ENCODE peak calls at places on chromosomes 12 and 14, in ten cellular contexts. R is HTR-8/SVneo; Y is RWPE1; P is HS-27A; I is CD8-positive, alpha-beta memory T cell; C is NCI-H748 treated with DMSO at 0.1 percent for 48 hours; T is stromal cell of bone marrow; O is AG04450; V is HS-5; S is NCI-H1694. F is an unnamed sample.

GRCh38 chr12:131800594-131801135 is 27.5 kb upstream of the MMP17 start:
- DNase-seq in R (no peak), Y (no peak), P (no peak), I (no peak), C (no peak), T (no peak), O (no peak), V (no peak), S (no peak), F (no peak)

GRCh38 chr12:91316161-91316759 is 133.6 kb upstream of the DCN start:
- DNase-seq in R (no peak), Y (no peak), P (no peak), I (no peak), C (no peak), T (no peak), O (no peak), V (no peak), S (no peak), F (no peak)

GRCh38 chr12:130439250-130439649 is 101.6 kb downstream of the PIWIL1 start:
- DNase-seq in R (no peak), Y (no peak), P (no peak), I (no peak), C (no peak), T (no peak), O (no peak), V (no peak), S (no peak), F (no peak)

GRCh38 chr12:120092531-120093335 is 23.8 kb downstream of the RAB35 start:
- DNase-seq in R (no peak), Y (no peak), P (no peak), I (no peak), C (no peak), T (no peak), O (no peak), V (no peak), S (no peak), F (no peak)

GRCh38 chr14:36442824-36443241 is 77.2 kb downstream of the NKX2-1 start:
- DNase-seq in R (no peak), Y (no peak), P (no peak), I (no peak), C (peak), T (no peak), O (no peak), V (no peak), S (no peak), F (no peak)

GRCh38 chr14:82905762-82906161 is 1372.1 kb upstream of the SEL1L start:
- DNase-seq in R (no peak), Y (no peak), P (no peak), I (no peak), C (no peak), T (no peak), O (no peak), V (no peak), S (no peak), F (peak)

GRCh38 chr12:1879633-1880032 is 38.8 kb downstream of the CACNA2D4 start:
- DNase-seq in R (no peak), Y (no peak), P (no peak), I (no peak), C (no peak), T (no peak), O (no peak), V (no peak), S (no peak), F (no peak)

GRCh38 chr12:124020398-124021024 is 47.5 kb downstream of the ZNF664 start:
- DNase-seq in R (no peak), Y (no peak), P (no peak), I (no peak), C (no peak), T (peak), O (no peak), V (no peak), S (no peak), F (no peak)

GRCh38 chr14:99246536-99247083 is 25.4 kb downstream of the BCL11B start:
- DNase-seq in R (no peak), Y (no peak), P (no peak), I (peak), C (no peak), T (no peak), O (no peak), V (no peak), S (no peak), F (no peak)

GRCh38 chr12:45944771-45945170 is 45.6 kb downstream of the SCAF11 start:
- DNase-seq in R (no peak), Y (no peak), P (no peak), I (no peak), C (no peak), T (peak), O (no peak), V (no peak), S (no peak), F (no peak)

GRCh38 chr14:96096639-96097610 is 57.8 kb downstream of the C14orf132 start:
- DNase-seq in R (no peak), Y (no peak), P (no peak), I (no peak), C (no peak), T (no peak), O (no peak), V (no peak), S (no peak), F (no peak)

GRCh38 chr14:96084796-96085195 is 45.6 kb downstream of the C14orf132 start:
- DNase-seq in R (no peak), Y (no peak), P (no peak), I (no peak), C (no peak), T (no peak), O (no peak), V (no peak), S (no peak), F (no peak)

GRCh38 chr12:85923767-85924331 is 49.8 kb downstream of the NTS start:
- DNase-seq in R (peak), Y (peak), P (peak), I (no peak), C (peak), T (peak), O (no peak), V (peak), S (peak), F (no peak)

GRCh38 chr14:23123419-23123818 is 4.4 kb upstream of the CEBPE start:
- DNase-seq in R (no peak), Y (peak), P (no peak), I (no peak), C (no peak), T (no peak), O (no peak), V (no peak), S (peak), F (no peak)

GRCh38 chr12:3432176-3432742 is 58.7 kb upstream of the PRMT8 start:
- DNase-seq in R (no peak), Y (no peak), P (no peak), I (no peak), C (no peak), T (no peak), O (no peak), V (no peak), S (no peak), F (no peak)

GRCh38 chr12:50799908-50800307 is 36.0 kb downstream of the ATF1 start:
- DNase-seq in R (no peak), Y (no peak), P (no peak), I (no peak), C (no peak), T (no peak), O (no peak), V (no peak), S (no peak), F (no peak)

GRCh38 chr14:68135566-68135965 is 316.0 kb downstream of the RAD51B start:
- DNase-seq in R (no peak), Y (no peak), P (no peak), I (no peak), C (no peak), T (no peak), O (no peak), V (no peak), S (no peak), F (no peak)

GRCh38 chr14:66025779-66026178 is 460.4 kb upstream of the CCDC196 start:
- DNase-seq in R (no peak), Y (no peak), P (no peak), I (no peak), C (no peak), T (no peak), O (no peak), V (no peak), S (no peak), F (no peak)

GRCh38 chr12:68821357-68822188 is 13.6 kb downstream of the MDM2 start:
- DNase-seq in R (no peak), Y (no peak), P (no peak), I (no peak), C (no peak), T (no peak), O (no peak), V (no peak), S (no peak), F (no peak)

GRCh38 chr12:39892146-39892545 is 213.7 kb downstream of the SLC2A13 start:
- DNase-seq in R (no peak), Y (no peak), P (no peak), I (no peak), C (no peak), T (no peak), O (no peak), V (no peak), S (no peak), F (no peak)

GRCh38 chr12:42468853-42469252 is 120.7 kb downstream of the PRICKLE1 start:
- DNase-seq in R (no peak), Y (no peak), P (no peak), I (no peak), C (no peak), T (no peak), O (no peak), V (no peak), S (no peak), F (no peak)

GRCh38 chr12:2439332-2440100 is 355.3 kb upstream of the FKBP4 start:
- DNase-seq in R (no peak), Y (no peak), P (no peak), I (no peak), C (no peak), T (no peak), O (no peak), V (no peak), S (no peak), F (no peak)

GRCh38 chr14:85316701-85317100 is 213.2 kb upstream of the FLRT2 start:
- DNase-seq in R (no peak), Y (no peak), P (no peak), I (no peak), C (no peak), T (no peak), O (no peak), V (no peak), S (no peak), F (no peak)

GRCh38 chr12:65756956-65757511 is 67.2 kb upstream of the HMGA2 start:
- DNase-seq in R (no peak), Y (no peak), P (no peak), I (no peak), C (no peak), T (no peak), O (no peak), V (no peak), S (no peak), F (no peak)

GRCh38 chr14:52951730-52952481 is 1.1 kb upstream of the FERMT2 start:
- DNase-seq in R (peak), Y (peak), P (no peak), I (no peak), C (peak), T (peak), O (peak), V (no peak), S (no peak), F (no peak)

GRCh38 chr12:70094467-70094866 is 148.8 kb upstream of the CNOT2 start:
- DNase-seq in R (no peak), Y (no peak), P (no peak), I (no peak), C (no peak), T (peak), O (no peak), V (no peak), S (no peak), F (no peak)

GRCh38 chr12:11771356-11771755 is 121.9 kb downstream of the ETV6 start:
- DNase-seq in R (no peak), Y (no peak), P (no peak), I (no peak), C (peak), T (no peak), O (no peak), V (no peak), S (no peak), F (no peak)

GRCh38 chr12:92530706-92531105 is 172.1 kb upstream of the PLEKHG7 start:
- DNase-seq in R (no peak), Y (no peak), P (no peak), I (no peak), C (no peak), T (no peak), O (no peak), V (no peak), S (no peak), F (no peak)